ENCODE peak calls at places on chromosomes 11 and 22, in four cellular contexts. K is IMR-90, W is lower leg skin, H is transverse colon. U is an unnamed sample.

GRCh38 chr11:109865558-109866186 is 227.5 kb upstream of the ZC3H12C start:
- DNase-seq in K (no peak), W (no peak), H (no peak), U (no peak)

GRCh38 chr11:95703059-95703458 is 86.5 kb downstream of the FAM76B start:
- DNase-seq in K (no peak), W (no peak), H (no peak), U (no peak)

GRCh38 chr11:70611890-70612289 is 213.6 kb downstream of the CTTN start:
- DNase-seq in K (no peak), W (no peak), H (no peak), U (no peak)

GRCh38 chr11:33065445-33066178 is 26.2 kb downstream of the TCP11L1 start:
- DNase-seq in K (peak), W (peak), H (peak), U (peak)

GRCh38 chr11:100629671-100630070 is 57.4 kb upstream of the ARHGAP42 start:
- DNase-seq in K (no peak), W (no peak), H (no peak), U (no peak)

GRCh38 chr11:12430912-12431311 is 53.5 kb downstream of the PARVA start:
- DNase-seq in K (peak), W (peak), H (peak), U (peak)

GRCh38 chr22:23047742-23048141 is 22.6 kb upstream of the GNAZ start:
- DNase-seq in K (no peak), W (no peak), H (no peak), U (no peak)

GRCh38 chr22:27635852-27636251 is 165.7 kb downstream of the MN1 start:
- DNase-seq in K (no peak), W (no peak), H (no peak), U (no peak)

GRCh38 chr11:125053167-125053566 is 9.9 kb upstream of the SLC37A2 start:
- DNase-seq in K (no peak), W (no peak), H (no peak), U (no peak)

GRCh38 chr11:57513446-57513795 is 2.1 kb downstream of the SLC43A1 start:
- DNase-seq in K (no peak), W (no peak), H (no peak), U (no peak)

GRCh38 chr11:71913716-71914115 is 14.7 kb downstream of the XNDC1N start:
- DNase-seq in K (peak), W (no peak), H (no peak), U (no peak)

GRCh38 chr11:134949121-134949591 is 537.1 kb upstream of the B3GAT1 start:
- DNase-seq in K (peak), W (peak), H (no peak), U (peak)

GRCh38 chr22:47497666-47498065 is 735.2 kb downstream of the TBC1D22A start:
- DNase-seq in K (no peak), W (no peak), H (no peak), U (no peak)

GRCh38 chr11:795638-796564 is 2.2 kb downstream of the SLC25A22 start:
- DNase-seq in K (peak), W (peak), H (peak), U (peak)
- TF ChIP-seq POLR2A in K (peak), W (no peak), H (peak), U (peak)

GRCh38 chr11:82462588-82462987 is 271.1 kb downstream of the FAM181B start:
- DNase-seq in K (no peak), W (no peak), H (no peak), U (no peak)
- TF ChIP-seq POLR2A in K (no peak), W (no peak), H (no peak), U (no peak)

GRCh38 chr11:64224891-64225607 is 937 bp downstream of the TRPT1 start:
- DNase-seq in K (no peak), W (no peak), H (no peak), U (no peak)
- TF ChIP-seq POLR2A in K (no peak), W (no peak), H (no peak), U (no peak)

GRCh38 chr22:31661851-31662667 is at the start of gene PISD:
- DNase-seq in K (peak), W (peak), H (peak), U (peak)
- TF ChIP-seq POLR2A in K (peak), W (no peak), H (peak), U (peak)

GRCh38 chr11:10674991-10675440 is 18.5 kb downstream of the IRAG1 start:
- DNase-seq in K (no peak), W (peak), H (no peak), U (no peak)
- TF ChIP-seq POLR2A in K (no peak), W (no peak), H (no peak), U (no peak)